ENCODE peak calls at places on chromosomes 4 and X, in four cellular contexts. U is esophagus squamous epithelium, S is pancreas, G is left lung. D is an unnamed sample. For H3K4me1, the result is how much of the 10 kb centered on the place peaks cover.

GRCh38 chrX:33190016-33190415 is 21.3 kb downstream of the DMD start:
- DNase-seq in U (no peak), S (no peak), G (no peak), D (no peak)

GRCh38 chr4:71206763-71207162 is 132.1 kb upstream of the SLC4A4 start:
- DNase-seq in U (no peak), S (no peak), G (no peak), D (no peak)

GRCh38 chr4:25021206-25021605 is 9.5 kb downstream of the LGI2 start:
- DNase-seq in U (no peak), S (no peak), G (no peak), D (no peak)

GRCh38 chrX:1442016-1442665 is 10.6 kb downstream of the ASMTL start:
- DNase-seq in U (no peak), S (peak), G (no peak), D (peak)

GRCh38 chr4:1989533-1990347 is 19.0 kb downstream of the NELFA start:
- DNase-seq in U (no peak), S (no peak), G (no peak), D (no peak)

GRCh38 chr4:113300384-113301011 is 251.0 kb downstream of the ANK2 start:
- DNase-seq in U (no peak), S (no peak), G (no peak), D (no peak)

GRCh38 chr4:54543088-54543795 is 114.5 kb upstream of the KIT start:
- DNase-seq in U (no peak), S (no peak), G (no peak), D (no peak)

GRCh38 chrX:100363926-100364325 is 46.1 kb downstream of the PCDH19 start:
- DNase-seq in U (no peak), S (no peak), G (no peak), D (no peak)

GRCh38 chrX:118420462-118420861 is 74.6 kb downstream of the WDR44 start:
- DNase-seq in U (no peak), S (no peak), G (no peak), D (no peak)

GRCh38 chrX:13955095-13955647 is 74.5 kb downstream of the GEMIN8 start:
- DNase-seq in U (no peak), S (no peak), G (no peak), D (no peak)

GRCh38 chr4:137664416-137664815 is 132.1 kb upstream of the PCDH18 start:
- DNase-seq in U (no peak), S (no peak), G (no peak), D (no peak)

GRCh38 chr4:182938213-182938645 is 21.0 kb upstream of the DCTD start:
- DNase-seq in U (no peak), S (peak), G (peak), D (no peak)

GRCh38 chr4:139556735-139557505 is 901 bp upstream of the SETD7 start:
- DNase-seq in U (peak), S (peak), G (peak), D (no peak)

GRCh38 chrX:123906557-123907316 is 46.9 kb downstream of the XIAP start:
- DNase-seq in U (no peak), S (no peak), G (no peak), D (no peak)

GRCh38 chr4:11650801-11651596 is 222.3 kb upstream of the HS3ST1 start:
- DNase-seq in U (no peak), S (no peak), G (no peak), D (no peak)

GRCh38 chr4:167475951-167476350 is 241.7 kb upstream of the SPOCK3 start:
- DNase-seq in U (no peak), S (no peak), G (no peak), D (no peak)

GRCh38 chr4:113469023-113469390 is 292.5 kb downstream of the CAMK2D start:
- DNase-seq in U (no peak), S (no peak), G (no peak), D (no peak)

DNA sequence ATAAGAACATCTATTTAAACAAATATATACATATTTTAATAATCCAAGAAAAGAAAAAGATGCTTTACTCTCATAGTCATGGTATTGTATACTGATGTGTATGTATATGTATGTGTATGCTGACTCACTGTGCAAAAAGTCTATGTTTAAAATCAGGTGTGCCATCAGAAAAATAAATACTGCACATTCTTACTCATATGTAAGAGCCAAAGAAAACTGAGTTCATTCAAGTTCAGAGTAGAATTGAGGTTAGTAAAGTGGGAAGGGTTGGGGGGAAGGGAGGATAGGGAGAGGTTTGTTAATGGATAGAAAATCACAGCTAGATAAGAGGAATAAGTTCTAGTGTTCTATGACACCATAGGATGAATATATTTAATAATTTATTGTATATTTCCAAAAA is 403.8 kb upstream of the SMIM31 start:
- DNase-seq in U (no peak), S (no peak), G (no peak), D (no peak)
- H3K4me3 ChIP-seq in U (no peak), S (no peak), G (no peak), D (no peak)

GRCh38 chr4:119299221-119300071 is 22.5 kb downstream of the FABP2 start:
- DNase-seq in U (no peak), S (no peak), G (no peak), D (no peak)
- H3K4me1 ChIP-seq in U (under half), S (under half), G (under half), D (under half)

DNA sequence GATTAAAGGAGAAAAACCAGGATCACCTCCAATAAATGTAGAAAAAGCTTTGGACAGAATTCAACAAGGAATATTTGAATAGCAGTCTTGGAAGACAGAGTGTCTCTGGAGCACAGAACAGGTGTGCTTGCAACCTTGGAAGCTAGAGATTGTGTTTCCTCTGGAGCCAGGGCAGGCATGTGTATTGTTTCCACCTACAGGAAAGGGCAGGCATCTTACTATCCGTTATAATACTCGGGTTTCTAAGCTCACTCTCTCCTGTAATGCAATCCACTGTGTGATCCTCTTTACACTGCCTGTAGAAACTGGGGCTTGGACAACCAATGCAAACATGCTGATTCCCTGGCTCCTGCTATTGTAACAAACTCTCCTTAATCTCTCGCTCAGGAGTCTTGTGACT is 14.4 kb downstream of the CCDC110 start:
- DNase-seq in U (no peak), S (peak), G (no peak), D (no peak)
- TF ChIP-seq CTCF in U (no peak), S (no peak), G (no peak), D (no peak)

DNA sequence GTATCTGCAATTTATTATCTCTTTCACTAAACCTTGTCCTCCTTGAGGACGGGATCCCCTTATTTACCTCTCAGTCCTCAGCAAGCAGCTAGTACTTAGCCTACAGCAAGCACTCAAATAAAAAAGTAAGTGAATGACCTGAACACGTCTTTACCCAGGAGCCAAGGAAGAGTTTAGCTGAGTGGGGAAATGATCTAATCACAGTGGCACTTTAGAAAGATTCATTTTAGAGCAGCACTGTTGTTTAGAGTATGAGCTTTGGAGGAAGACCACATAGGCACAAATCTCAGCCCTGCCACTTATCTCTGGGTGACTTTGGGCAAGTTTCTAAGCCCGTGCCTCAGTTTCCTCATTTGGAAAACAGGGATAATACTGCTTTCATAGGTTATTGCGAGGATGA is 2.7 kb downstream of the FAM120C start:
- DNase-seq in U (no peak), S (no peak), G (no peak), D (no peak)
- H3K4me3 ChIP-seq in U (peak), S (no peak), G (no peak), D (no peak)

GRCh38 chr4:185734214-185734613 is 77.8 kb downstream of the SORBS2 start:
- DNase-seq in U (no peak), S (no peak), G (no peak), D (no peak)

GRCh38 chr4:185738038-185738552 is 73.9 kb downstream of the SORBS2 start:
- DNase-seq in U (no peak), S (no peak), G (no peak), D (no peak)

GRCh38 chr4:185734930-185735329 is 77.1 kb downstream of the SORBS2 start:
- DNase-seq in U (no peak), S (no peak), G (no peak), D (peak)

GRCh38 chr4:185737489-185738037 is 74.4 kb downstream of the SORBS2 start:
- DNase-seq in U (no peak), S (no peak), G (no peak), D (no peak)

GRCh38 chr4:185735887-185736286 is 76.1 kb downstream of the SORBS2 start:
- DNase-seq in U (no peak), S (no peak), G (no peak), D (no peak)
- H3K4me1 ChIP-seq in U (under half), S (under half), G (under half), D (under half)

GRCh38 chr4:47486306-47486705 is 1.2 kb downstream of the ATP10D start:
- DNase-seq in U (no peak), S (no peak), G (no peak), D (no peak)

GRCh38 chr4:47482326-47482725 is 2.7 kb upstream of the ATP10D start:
- DNase-seq in U (no peak), S (no peak), G (no peak), D (no peak)

GRCh38 chr4:47483722-47484121 is 1.4 kb upstream of the ATP10D start:
- DNase-seq in U (no peak), S (no peak), G (no peak), D (no peak)

GRCh38 chr4:47484169-47484568 is 906 bp upstream of the ATP10D start:
- DNase-seq in U (no peak), S (no peak), G (no peak), D (no peak)

DNA sequence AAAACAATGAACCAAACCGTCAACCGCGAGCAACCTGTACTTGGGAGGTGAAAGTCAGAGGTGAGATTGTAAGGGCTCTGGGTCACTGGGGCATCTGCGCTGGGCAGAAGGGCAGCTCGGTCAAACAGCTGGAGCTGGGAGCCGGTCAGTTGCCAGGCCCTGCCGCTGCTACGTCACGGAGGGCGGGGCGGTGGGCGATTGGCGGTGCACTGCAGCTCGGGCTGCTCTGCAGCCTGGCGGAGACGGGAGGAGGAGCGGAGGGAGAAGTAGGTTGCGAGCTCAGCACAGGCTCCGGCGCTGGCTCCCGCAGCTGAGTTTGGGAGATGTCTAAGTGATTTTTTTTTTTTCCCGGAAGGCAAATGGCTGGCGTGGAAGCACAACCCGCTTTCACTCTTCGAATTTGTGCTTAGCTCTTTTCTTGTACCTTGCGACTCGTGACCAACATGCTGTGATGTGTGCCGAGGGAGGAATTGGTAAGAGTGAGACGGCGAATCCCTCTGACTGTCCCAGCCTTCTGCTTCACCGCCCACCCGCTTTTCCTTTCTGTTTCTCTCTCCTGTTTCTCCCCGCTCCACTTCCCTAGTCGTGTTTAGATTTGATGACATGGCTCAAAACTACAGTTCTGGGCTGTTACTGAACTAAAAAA is at the start of gene ATP10D:
- DNase-seq in U (peak), S (peak), G (peak), D (peak)
- TF ChIP-seq CTCF in U (peak), S (no peak), G (peak), D (no peak)

DNA sequence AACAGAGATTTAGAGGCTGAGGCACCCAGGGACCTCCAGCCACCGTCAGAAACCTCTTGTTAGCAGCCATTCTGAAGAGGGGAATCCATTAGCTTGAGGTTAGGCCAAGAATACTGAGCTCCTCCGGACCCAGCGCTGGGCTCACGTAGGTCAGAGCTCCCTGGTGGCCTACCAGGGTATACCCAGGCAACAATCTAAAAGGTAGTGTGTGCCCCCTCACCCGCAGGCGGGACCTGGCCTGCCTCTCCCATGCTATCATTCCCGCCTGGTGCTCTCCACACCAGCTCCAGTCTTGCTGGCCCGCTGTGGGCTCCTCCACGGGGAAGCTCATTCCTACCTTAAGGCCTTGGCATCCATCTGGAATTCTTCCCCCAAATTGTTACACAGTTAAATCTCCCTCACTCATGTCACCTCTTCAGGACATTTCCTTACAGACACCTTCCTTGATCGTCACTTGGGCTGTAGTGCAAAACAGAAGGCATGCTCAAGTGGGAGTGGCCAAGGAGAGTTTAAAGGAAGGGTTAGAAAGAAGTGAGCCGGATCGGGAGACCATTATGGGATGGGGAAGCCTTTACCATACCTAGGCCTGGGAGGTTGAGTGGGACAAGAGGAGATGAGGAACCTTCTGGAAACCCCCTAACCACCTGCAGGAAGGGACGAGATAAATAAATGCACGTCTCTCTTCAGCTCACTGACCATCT is 102.5 kb downstream of the UCHL1 start:
- DNase-seq in U (no peak), S (no peak), G (no peak), D (no peak)
- H3K4me3 ChIP-seq in U (no peak), S (no peak), G (no peak), D (no peak)

GRCh38 chr4:76498550-76498949 is 63.5 kb downstream of the SHROOM3 start:
- DNase-seq in U (no peak), S (no peak), G (no peak), D (no peak)
- H3K4me1 ChIP-seq in U (under half), S (under half), G (under half), D (under half)